ENCODE peak calls at places on chromosomes 12 and 14, in four cellular contexts. P is H9, K is IMR-90, M is H1. O is an unnamed sample.

GRCh38 chr12:70247653-70248199 is 4.5 kb downstream of the CNOT2 start:
- DNase-seq in P (no peak), K (no peak), M (no peak), O (no peak)

GRCh38 chr12:43278268-43278832 is 273.7 kb downstream of the ADAMTS20 start:
- DNase-seq in P (no peak), K (no peak), M (no peak), O (no peak)

GRCh38 chr12:102963796-102964195 is 6.3 kb downstream of the ASCL1 start:
- DNase-seq in P (no peak), K (no peak), M (no peak), O (no peak)

GRCh38 chr12:5031242-5031641 is 12.4 kb upstream of the KCNA5 start:
- DNase-seq in P (no peak), K (no peak), M (no peak), O (no peak)

GRCh38 chr14:56813143-56813551 is 2.9 kb upstream of the OTX2 start:
- DNase-seq in P (no peak), K (no peak), M (no peak), O (no peak)

GRCh38 chr12:32025906-32026305 is 66.7 kb downstream of the RESF1 start:
- DNase-seq in P (no peak), K (no peak), M (no peak), O (no peak)

GRCh38 chr14:30283822-30284446 is 275.0 kb upstream of the G2E3 start:
- DNase-seq in P (peak), K (peak), M (peak), O (peak)

GRCh38 chr12:86683568-86683991 is 427.4 kb upstream of the MGAT4C start:
- DNase-seq in P (no peak), K (peak), M (no peak), O (peak)

GRCh38 chr14:61662437-61663311 is 32.6 kb upstream of the HIF1A start:
- DNase-seq in P (no peak), K (peak), M (no peak), O (peak)

GRCh38 chr14:34300330-34300729 is 161.7 kb downstream of the SPTSSA start:
- DNase-seq in P (no peak), K (no peak), M (no peak), O (no peak)

GRCh38 chr14:82075566-82075965 is 541.9 kb upstream of the SEL1L start:
- DNase-seq in P (peak), K (no peak), M (peak), O (peak)

GRCh38 chr12:101566318-101566717 is 28.5 kb upstream of the MYBPC1 start:
- DNase-seq in P (peak), K (no peak), M (peak), O (peak)

GRCh38 chr12:58139894-58140293 is 198.5 kb downstream of the ATP23 start:
- DNase-seq in P (no peak), K (no peak), M (no peak), O (peak)

GRCh38 chr12:132191715-132192553 is 47.7 kb downstream of the NOC4L start:
- DNase-seq in P (no peak), K (no peak), M (no peak), O (no peak)

GRCh38 chr12:107178776-107179175 is 85.4 kb upstream of the CRY1 start:
- DNase-seq in P (no peak), K (no peak), M (no peak), O (no peak)

GRCh38 chr12:132275110-132275531 is 54.3 kb downstream of the GALNT9 start:
- DNase-seq in P (peak), K (peak), M (no peak), O (peak)

GRCh38 chr12:50050410-50051280 is 6.8 kb upstream of the ASIC1 start:
- DNase-seq in P (peak), K (peak), M (no peak), O (peak)

GRCh38 chr14:101039755-101040138 is 136.2 kb upstream of the RTL1 start:
- DNase-seq in P (no peak), K (no peak), M (no peak), O (no peak)

GRCh38 chr12:88805692-88806091 is 225.4 kb upstream of the KITLG start:
- DNase-seq in P (peak), K (no peak), M (no peak), O (peak)

GRCh38 chr14:72311116-72311515 is 378.9 kb downstream of the RGS6 start:
- DNase-seq in P (no peak), K (no peak), M (no peak), O (no peak)

GRCh38 chr12:127482950-127483349 is 784.0 kb upstream of the TMEM132C start:
- DNase-seq in P (no peak), K (no peak), M (no peak), O (no peak)

GRCh38 chr12:57069522-57069921 is 9.1 kb downstream of the NEMP1 start:
- DNase-seq in P (peak), K (peak), M (no peak), O (peak)

GRCh38 chr14:76456200-76456599 is 80.3 kb downstream of the ESRRB start:
- DNase-seq in P (peak), K (peak), M (no peak), O (peak)

GRCh38 chr12:15928870-15929571 is 17.9 kb downstream of the DERA start:
- DNase-seq in P (no peak), K (no peak), M (no peak), O (no peak)

GRCh38 chr12:17216156-17216555 is 610.2 kb upstream of the LMO3 start:
- DNase-seq in P (no peak), K (no peak), M (no peak), O (no peak)

GRCh38 chr12:70603044-70603443 is 34.2 kb downstream of the PTPRB start:
- DNase-seq in P (no peak), K (peak), M (no peak), O (no peak)

GRCh38 chr12:95218852-95219171 is 1.2 kb downstream of the VEZT start:
- DNase-seq in P (no peak), K (no peak), M (no peak), O (no peak)

GRCh38 chr12:22994276-22994675 is 369.3 kb downstream of the ETNK1 start:
- DNase-seq in P (no peak), K (no peak), M (no peak), O (no peak)

GRCh38 chr12:124379938-124380754 is 85.3 kb downstream of the RFLNA start:
- DNase-seq in P (no peak), K (peak), M (no peak), O (no peak)
- H2BK5ac ChIP-seq in P (no peak), K (peak), M (peak), O (no peak)

GRCh38 chr14:52352546-52352945 is 38.4 kb downstream of the PTGER2 start:
- DNase-seq in P (no peak), K (peak), M (no peak), O (no peak)

GRCh38 chr14:52349731-52350130 is 35.6 kb downstream of the PTGER2 start:
- DNase-seq in P (no peak), K (no peak), M (no peak), O (no peak)

GRCh38 chr14:52351191-52351560 is 37.1 kb downstream of the PTGER2 start:
- DNase-seq in P (no peak), K (peak), M (no peak), O (peak)

GRCh38 chr14:52350445-52350844 is 36.3 kb downstream of the PTGER2 start:
- DNase-seq in P (no peak), K (no peak), M (no peak), O (no peak)

GRCh38 chr14:52351561-52352491 is 37.7 kb downstream of the PTGER2 start:
- DNase-seq in P (no peak), K (peak), M (no peak), O (no peak)
- H3K18ac ChIP-seq in P (no peak), K (peak), M (no peak), O (no peak)

DNA sequence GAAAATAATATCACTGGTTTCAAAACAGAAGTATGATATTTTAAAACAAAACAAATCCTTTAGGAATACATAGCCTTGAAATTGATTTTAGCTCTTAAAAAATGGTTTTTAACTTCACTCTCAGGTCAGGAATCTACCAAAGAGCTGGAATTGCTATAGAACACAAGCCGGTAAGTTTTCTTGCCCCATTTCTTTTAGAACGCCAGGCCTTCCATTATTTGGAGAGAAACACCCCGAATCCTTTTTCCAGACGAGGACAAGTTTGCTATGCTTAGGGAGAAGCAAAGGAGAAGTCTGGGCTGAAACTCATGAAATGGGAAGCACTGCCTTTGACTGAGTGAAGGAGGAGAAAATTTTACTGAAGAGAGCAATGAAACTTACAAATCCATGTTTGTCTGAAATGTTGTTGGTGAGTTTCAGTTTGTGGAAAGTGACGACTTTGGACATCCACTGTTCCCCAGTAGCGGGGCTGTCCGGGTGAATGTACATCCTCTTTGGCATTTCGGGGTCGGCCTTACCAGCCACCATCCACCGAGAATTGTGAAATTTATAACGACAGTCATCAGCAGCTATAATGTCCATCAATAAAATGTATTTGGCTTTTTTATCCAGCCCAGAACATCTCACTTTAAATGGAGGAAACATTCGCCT is 3.4 kb downstream of the TBX3 start:
- DNase-seq in P (no peak), K (no peak), M (no peak), O (no peak)
- H2BK120ac ChIP-seq in P (no peak), K (peak), M (peak), O (no peak)

GRCh38 chr12:108839011-108839889 is 18.1 kb downstream of the SSH1 start:
- DNase-seq in P (no peak), K (peak), M (no peak), O (no peak)

GRCh38 chr12:108838194-108839010 is 19.0 kb downstream of the SSH1 start:
- DNase-seq in P (peak), K (peak), M (peak), O (peak)

GRCh38 chr12:108835860-108836634 is 21.3 kb downstream of the SSH1 start:
- DNase-seq in P (no peak), K (no peak), M (no peak), O (no peak)

GRCh38 chr12:108837680-108838079 is 19.7 kb downstream of the SSH1 start:
- DNase-seq in P (no peak), K (no peak), M (no peak), O (no peak)

GRCh38 chr12:108837239-108837638 is 20.1 kb downstream of the SSH1 start:
- DNase-seq in P (no peak), K (no peak), M (no peak), O (no peak)
- H2BK5ac ChIP-seq in P (no peak), K (peak), M (peak), O (no peak)

DNA sequence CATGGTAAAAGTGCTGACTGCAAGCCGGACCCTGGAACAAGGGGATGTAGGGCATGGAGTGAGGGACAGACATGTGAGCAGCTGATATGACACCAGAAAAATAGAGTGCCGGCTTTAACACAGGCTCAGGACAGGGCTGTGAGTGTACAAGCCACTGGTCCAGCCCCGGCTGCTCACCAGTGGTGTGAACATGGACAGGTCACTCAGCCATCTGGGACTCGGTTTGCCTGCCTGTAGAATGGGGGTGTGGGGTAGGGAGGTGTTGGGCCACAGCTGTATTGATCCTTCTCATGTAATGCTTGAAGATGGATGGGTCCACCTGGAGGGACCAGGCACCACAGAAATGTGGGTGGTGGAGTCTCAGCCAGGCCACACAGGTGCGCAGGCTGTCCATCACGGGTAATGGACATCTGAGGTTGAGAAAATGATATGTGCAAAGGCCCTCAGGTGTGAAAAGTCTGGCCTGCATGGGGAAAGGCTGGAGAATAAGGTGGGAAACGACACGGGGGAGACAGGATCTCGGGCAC is 10.6 kb upstream of the KRT74 start:
- DNase-seq in P (no peak), K (no peak), M (no peak), O (no peak)
- H3K18ac ChIP-seq in P (no peak), K (no peak), M (no peak), O (no peak)

DNA sequence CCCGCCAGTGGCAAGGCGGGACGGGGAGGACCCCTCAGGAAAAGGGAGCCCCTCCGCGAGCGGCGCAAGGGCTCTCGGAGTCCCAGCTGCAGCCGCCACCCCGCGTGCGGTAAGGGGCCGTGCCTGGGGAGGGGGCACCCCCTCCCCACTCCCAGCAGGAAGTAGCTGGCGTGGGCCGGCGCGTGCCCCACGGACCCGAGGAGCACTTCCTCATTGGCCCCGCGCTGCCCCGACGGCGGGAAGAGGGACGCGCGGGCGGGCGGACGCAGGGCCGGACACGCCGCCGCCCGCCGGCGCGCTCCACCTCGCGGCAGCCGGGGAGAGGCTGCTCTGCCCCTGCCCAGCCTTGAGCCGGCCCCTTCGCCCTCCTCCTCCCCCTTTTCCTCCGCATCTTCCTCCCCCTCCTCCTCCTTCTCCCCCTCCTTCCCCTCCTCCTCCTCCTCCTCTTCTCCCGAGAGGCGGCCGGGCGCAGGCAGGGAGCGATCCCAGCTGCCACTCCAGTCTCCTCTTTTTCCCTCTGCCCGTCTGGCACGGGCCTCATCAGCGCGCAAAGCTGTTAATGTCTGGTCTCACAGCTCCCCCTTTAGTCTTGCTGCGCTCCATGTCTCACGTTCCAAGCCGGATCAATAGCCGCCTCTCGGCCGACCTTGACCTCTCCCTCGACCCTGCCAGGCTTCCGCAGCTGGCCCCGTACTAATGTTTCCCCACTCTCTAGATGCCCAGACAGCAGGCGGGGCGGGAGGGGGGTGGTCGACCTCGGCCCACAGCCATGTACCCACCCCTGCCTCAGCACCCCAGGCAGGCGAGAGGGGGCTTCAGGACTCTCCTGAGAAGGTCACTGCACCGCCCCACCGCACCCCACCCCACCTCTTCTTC is 2.6 kb upstream of the BCL11B start:
- DNase-seq in P (peak), K (peak), M (peak), O (peak)
- H2BK120ac ChIP-seq in P (no peak), K (no peak), M (no peak), O (peak)

GRCh38 chr12:122437656-122438121 is 15.2 kb upstream of the CLIP1 start:
- DNase-seq in P (no peak), K (peak), M (no peak), O (no peak)
- H2BK5ac ChIP-seq in P (no peak), K (no peak), M (no peak), O (no peak)